ENCODE peak calls at places on chromosomes 7 and 10, in five cellular contexts. M, J, S, O and B are unnamed samples.

GRCh38 chr7:46459942-46460341 is 538.9 kb upstream of the IGFBP3 start:
- DNase-seq in M (no peak), J (no peak), S (no peak), O (no peak), B (no peak)

GRCh38 chr7:18064242-18064838 is 36.7 kb upstream of the PRPS1L1 start:
- DNase-seq in M (peak), J (peak), S (no peak), O (no peak), B (no peak)

GRCh38 chr7:26013551-26014083 is 138.4 kb upstream of the NFE2L3 start:
- DNase-seq in M (peak), J (peak), S (no peak), O (no peak), B (no peak)

GRCh38 chr10:100742936-100743335 is 2.4 kb upstream of the PAX2 start:
- DNase-seq in M (no peak), J (no peak), S (no peak), O (no peak), B (no peak)

GRCh38 chr10:130127612-130128607 is 8.3 kb upstream of the GLRX3 start:
- DNase-seq in M (peak), J (no peak), S (no peak), O (peak), B (no peak)

GRCh38 chr7:158560386-158560785 is 27.2 kb downstream of the PTPRN2 start:
- DNase-seq in M (no peak), J (no peak), S (no peak), O (no peak), B (no peak)

GRCh38 chr10:43824934-43825333 is 176.3 kb upstream of the ZNF32 start:
- DNase-seq in M (no peak), J (no peak), S (no peak), O (peak), B (no peak)

GRCh38 chr7:84647797-84648762 is 453.5 kb upstream of the SEMA3A start:
- DNase-seq in M (peak), J (no peak), S (no peak), O (no peak), B (no peak)

GRCh38 chr10:1149793-1150637 is 93.8 kb downstream of the WDR37 start:
- DNase-seq in M (no peak), J (no peak), S (peak), O (peak), B (no peak)

GRCh38 chr10:73908853-73909611 is 1.9 kb upstream of the PLAU start:
- DNase-seq in M (peak), J (no peak), S (peak), O (peak), B (no peak)

GRCh38 chr10:44051584-44052385 is 333.1 kb downstream of the CXCL12 start:
- DNase-seq in M (peak), J (no peak), S (no peak), O (no peak), B (no peak)